ENCODE peak calls at places on chromosomes 5 and 9, in ten cellular contexts. One of them, this sample, is unnamed.

GRCh38 chr9:74066605-74067004 is 430.5 kb upstream of the RORB start:
- DNase-seq in astrocyte of the spinal cord: no peak
- DNase-seq in NCI-H1694 treated with DMSO at 0.1 percent for 48 hours: no peak
- DNase-seq in AG04449: no peak
- DNase-seq in HFFc6: no peak
- DNase-seq in skeletal muscle cell: no peak
- DNase-seq in nephron progenitor cell: no peak
- DNase-seq in NCI-H69: no peak
- DNase-seq in AG10803: no peak
- DNase-seq in COR-L47: no peak
- DNase-seq in this sample: no peak

GRCh38 chr5:81426347-81426746 is 32.4 kb upstream of the ACOT12 start:
- DNase-seq in AG10803: no peak
- DNase-seq in astrocyte of the spinal cord: no peak
- DNase-seq in NCI-H69: no peak
- DNase-seq in AG04449: no peak
- DNase-seq in COR-L47: no peak
- DNase-seq in nephron progenitor cell: no peak
- DNase-seq in HFFc6: no peak
- DNase-seq in skeletal muscle cell: no peak
- DNase-seq in NCI-H1694 treated with DMSO at 0.1 percent for 48 hours: no peak
- DNase-seq in this sample: no peak

GRCh38 chr9:3511537-3511936 is 14.3 kb downstream of the RFX3 start:
- DNase-seq in NCI-H1694 treated with DMSO at 0.1 percent for 48 hours: no peak
- DNase-seq in AG04449: no peak
- DNase-seq in astrocyte of the spinal cord: no peak
- DNase-seq in nephron progenitor cell: no peak
- DNase-seq in HFFc6: no peak
- DNase-seq in NCI-H69: peak; percentile 62
- DNase-seq in COR-L47: no peak
- DNase-seq in skeletal muscle cell: no peak
- DNase-seq in AG10803: no peak
- DNase-seq in this sample: no peak

GRCh38 chr9:93090091-93090655 is 5.8 kb upstream of the CARD19 start:
- DNase-seq in AG04449: no peak
- DNase-seq in astrocyte of the spinal cord: no peak
- DNase-seq in COR-L47: no peak
- DNase-seq in skeletal muscle cell: no peak
- DNase-seq in NCI-H1694 treated with DMSO at 0.1 percent for 48 hours: no peak
- DNase-seq in NCI-H69: no peak
- DNase-seq in HFFc6: no peak
- DNase-seq in nephron progenitor cell: no peak
- DNase-seq in AG10803: no peak
- DNase-seq in this sample: no peak

GRCh38 chr5:146463446-146463845 is 16.3 kb downstream of the TCERG1 start:
- DNase-seq in HFFc6: no peak
- DNase-seq in astrocyte of the spinal cord: no peak
- DNase-seq in COR-L47: no peak
- DNase-seq in NCI-H1694 treated with DMSO at 0.1 percent for 48 hours: no peak
- DNase-seq in skeletal muscle cell: no peak
- DNase-seq in AG04449: no peak
- DNase-seq in NCI-H69: no peak
- DNase-seq in nephron progenitor cell: no peak
- DNase-seq in AG10803: no peak
- DNase-seq in this sample: no peak

GRCh38 chr9:80957806-80958205 is 731.5 kb downstream of the TLE1 start:
- DNase-seq in skeletal muscle cell: peak; percentile 36
- DNase-seq in nephron progenitor cell: no peak
- DNase-seq in HFFc6: no peak
- DNase-seq in AG04449: no peak
- DNase-seq in COR-L47: no peak
- DNase-seq in NCI-H1694 treated with DMSO at 0.1 percent for 48 hours: no peak
- DNase-seq in AG10803: no peak
- DNase-seq in NCI-H69: no peak
- DNase-seq in astrocyte of the spinal cord: peak; percentile 10
- DNase-seq in this sample: no peak

GRCh38 chr9:105319514-105319863 is 75.0 kb downstream of the SLC44A1 start:
- DNase-seq in NCI-H69: no peak
- DNase-seq in astrocyte of the spinal cord: no peak
- DNase-seq in AG04449: no peak
- DNase-seq in skeletal muscle cell: no peak
- DNase-seq in AG10803: no peak
- DNase-seq in NCI-H1694 treated with DMSO at 0.1 percent for 48 hours: no peak
- DNase-seq in nephron progenitor cell: no peak
- DNase-seq in HFFc6: no peak
- DNase-seq in COR-L47: no peak
- DNase-seq in this sample: no peak

GRCh38 chr5:73831066-73831465 is 205.1 kb downstream of the ARHGEF28 start:
- DNase-seq in AG10803: no peak
- DNase-seq in nephron progenitor cell: no peak
- DNase-seq in NCI-H69: no peak
- DNase-seq in HFFc6: no peak
- DNase-seq in AG04449: no peak
- DNase-seq in astrocyte of the spinal cord: no peak
- DNase-seq in NCI-H1694 treated with DMSO at 0.1 percent for 48 hours: no peak
- DNase-seq in COR-L47: no peak
- DNase-seq in skeletal muscle cell: no peak
- DNase-seq in this sample: no peak

GRCh38 chr9:96116275-96117051 is 185.5 kb downstream of the HSD17B3 start:
- DNase-seq in NCI-H1694 treated with DMSO at 0.1 percent for 48 hours: no peak
- DNase-seq in skeletal muscle cell: no peak
- DNase-seq in NCI-H69: peak; percentile 47
- DNase-seq in astrocyte of the spinal cord: no peak
- DNase-seq in nephron progenitor cell: no peak
- DNase-seq in AG04449: no peak
- DNase-seq in AG10803: no peak
- DNase-seq in COR-L47: no peak
- DNase-seq in HFFc6: no peak
- DNase-seq in this sample: no peak

GRCh38 chr9:89083626-89084025 is 92.4 kb downstream of the S1PR3 start:
- DNase-seq in AG10803: no peak
- DNase-seq in HFFc6: no peak
- DNase-seq in astrocyte of the spinal cord: no peak
- DNase-seq in COR-L47: no peak
- DNase-seq in AG04449: no peak
- DNase-seq in NCI-H1694 treated with DMSO at 0.1 percent for 48 hours: no peak
- DNase-seq in nephron progenitor cell: no peak
- DNase-seq in NCI-H69: no peak
- DNase-seq in skeletal muscle cell: no peak
- DNase-seq in this sample: no peak

GRCh38 chr5:135437796-135438560 is 9.2 kb downstream of the DCANP1 start:
- DNase-seq in COR-L47: peak; percentile 52
- DNase-seq in NCI-H69: peak; percentile 85
- DNase-seq in skeletal muscle cell: peak; percentile 78
- DNase-seq in AG10803: peak; percentile 95
- DNase-seq in astrocyte of the spinal cord: peak; percentile 87
- DNase-seq in AG04449: peak; percentile 68
- DNase-seq in nephron progenitor cell: no peak
- DNase-seq in HFFc6: peak; percentile 96
- DNase-seq in NCI-H1694 treated with DMSO at 0.1 percent for 48 hours: peak; percentile 76
- DNase-seq in this sample: peak; percentile 91

This sample was measured in AG08395.